ENCODE peak calls at places on chromosomes 3 and 15, in nine cellular contexts. W, E, K, R, Y, T, M, O and U are unnamed samples. For H3K4me1 and H3K27me3, the result is how much of the 10 kb centered on the place peaks cover.

GRCh38 chr3:28308196-28308595 is 40.3 kb upstream of the ZCWPW2 start:
- DNase-seq in W (no peak), E (no peak), K (peak), R (no peak), Y (no peak), T (no peak), M (no peak), O (no peak), U (no peak)

GRCh38 chr15:68979036-68979435 is 35.5 kb upstream of the NOX5 start:
- DNase-seq in W (no peak), E (no peak), K (no peak), R (no peak), Y (no peak), T (no peak), M (no peak), O (no peak), U (no peak)

GRCh38 chr15:66043264-66043663 is 174.0 kb downstream of the RAB11A start:
- DNase-seq in W (no peak), E (no peak), K (no peak), R (no peak), Y (no peak), T (no peak), M (no peak), O (no peak), U (no peak)

GRCh38 chr15:27418729-27419128 is 447.7 kb downstream of the GABRG3 start:
- DNase-seq in W (no peak), E (no peak), K (no peak), R (no peak), Y (no peak), T (no peak), M (no peak), O (no peak), U (no peak)

GRCh38 chr3:59191651-59192050 is 141.8 kb upstream of the CFAP20DC start:
- DNase-seq in W (no peak), E (no peak), K (no peak), R (no peak), Y (no peak), T (no peak), M (no peak), O (peak), U (no peak)

GRCh38 chr3:113247664-113248458 is 36.5 kb downstream of the BOC start:
- DNase-seq in W (peak), E (no peak), K (no peak), R (no peak), Y (no peak), T (no peak), M (no peak), O (no peak), U (no peak)

GRCh38 chr3:110533089-110533488 is 538.5 kb upstream of the NECTIN3 start:
- DNase-seq in W (no peak), E (peak), K (peak), R (no peak), Y (no peak), T (no peak), M (no peak), O (no peak), U (no peak)

GRCh38 chr3:187929115-187929828 is 184.0 kb upstream of the BCL6 start:
- DNase-seq in W (no peak), E (no peak), K (no peak), R (no peak), Y (no peak), T (no peak), M (no peak), O (no peak), U (no peak)

GRCh38 chr15:85878866-85879265 is 84.1 kb upstream of the KLHL25 start:
- DNase-seq in W (no peak), E (no peak), K (no peak), R (no peak), Y (no peak), T (no peak), M (no peak), O (no peak), U (no peak)

GRCh38 chr3:186930143-186930638 is at the start of gene ST6GAL1:
- DNase-seq in W (no peak), E (peak), K (peak), R (peak), Y (peak), T (peak), M (peak), O (peak), U (peak)

GRCh38 chr3:99925584-99925983 is 107.9 kb downstream of the CMSS1 start:
- DNase-seq in W (no peak), E (peak), K (peak), R (no peak), Y (no peak), T (no peak), M (peak), O (peak), U (peak)

GRCh38 chr15:74141591-74141990 is 11.2 kb downstream of the ISLR2 start:
- DNase-seq in W (no peak), E (no peak), K (no peak), R (no peak), Y (no peak), T (no peak), M (no peak), O (no peak), U (peak)

GRCh38 chr3:190892328-190893011 is 30.0 kb upstream of the GMNC start:
- DNase-seq in W (no peak), E (no peak), K (peak), R (no peak), Y (no peak), T (no peak), M (no peak), O (no peak), U (no peak)

GRCh38 chr3:160968731-160969130 is 136.4 kb downstream of the B3GALNT1 start:
- DNase-seq in W (no peak), E (peak), K (no peak), R (no peak), Y (no peak), T (no peak), M (no peak), O (no peak), U (no peak)

GRCh38 chr3:154776549-154777230 is 303.4 kb upstream of the MME start:
- DNase-seq in W (no peak), E (no peak), K (no peak), R (no peak), Y (no peak), T (no peak), M (no peak), O (no peak), U (no peak)

GRCh38 chr3:683770-684169 is 409.1 kb upstream of the CNTN6 start:
- DNase-seq in W (no peak), E (no peak), K (no peak), R (no peak), Y (no peak), T (no peak), M (no peak), O (no peak), U (no peak)

GRCh38 chr3:35782355-35782754 is 143.0 kb downstream of the ARPP21 start:
- DNase-seq in W (no peak), E (no peak), K (no peak), R (no peak), Y (no peak), T (no peak), M (no peak), O (no peak), U (no peak)

GRCh38 chr15:81331600-81331999 is 7.7 kb upstream of the STARD5 start:
- DNase-seq in W (no peak), E (no peak), K (no peak), R (peak), Y (no peak), T (no peak), M (no peak), O (no peak), U (no peak)

GRCh38 chr15:81326466-81327212 is 2.7 kb upstream of the STARD5 start:
- DNase-seq in W (no peak), E (peak), K (no peak), R (no peak), Y (no peak), T (no peak), M (no peak), O (no peak), U (no peak)

GRCh38 chr15:81330351-81331085 is 6.6 kb upstream of the STARD5 start:
- DNase-seq in W (no peak), E (no peak), K (no peak), R (peak), Y (no peak), T (no peak), M (no peak), O (no peak), U (peak)

GRCh38 chr15:81327526-81327925 is 3.6 kb upstream of the STARD5 start:
- DNase-seq in W (no peak), E (peak), K (peak), R (no peak), Y (no peak), T (no peak), M (no peak), O (no peak), U (peak)

GRCh38 chr15:81329446-81329845 is 5.5 kb upstream of the STARD5 start:
- DNase-seq in W (no peak), E (no peak), K (no peak), R (no peak), Y (no peak), T (no peak), M (no peak), O (no peak), U (no peak)
- H3K4me1 ChIP-seq in W (under half), E (under half), K (under half), R (under half), Y (under half), T (under half), M (under half), O (under half), U (under half)

GRCh38 chr3:42876401-42876800 is 722 bp upstream of the CYP8B1 start:
- DNase-seq in W (peak), E (no peak), K (no peak), R (no peak), Y (no peak), T (no peak), M (no peak), O (no peak), U (no peak)
- H3K27ac ChIP-seq in W (no peak), E (no peak), K (no peak), R (no peak), Y (no peak), T (no peak), M (no peak), O (no peak), U (no peak)

DNA sequence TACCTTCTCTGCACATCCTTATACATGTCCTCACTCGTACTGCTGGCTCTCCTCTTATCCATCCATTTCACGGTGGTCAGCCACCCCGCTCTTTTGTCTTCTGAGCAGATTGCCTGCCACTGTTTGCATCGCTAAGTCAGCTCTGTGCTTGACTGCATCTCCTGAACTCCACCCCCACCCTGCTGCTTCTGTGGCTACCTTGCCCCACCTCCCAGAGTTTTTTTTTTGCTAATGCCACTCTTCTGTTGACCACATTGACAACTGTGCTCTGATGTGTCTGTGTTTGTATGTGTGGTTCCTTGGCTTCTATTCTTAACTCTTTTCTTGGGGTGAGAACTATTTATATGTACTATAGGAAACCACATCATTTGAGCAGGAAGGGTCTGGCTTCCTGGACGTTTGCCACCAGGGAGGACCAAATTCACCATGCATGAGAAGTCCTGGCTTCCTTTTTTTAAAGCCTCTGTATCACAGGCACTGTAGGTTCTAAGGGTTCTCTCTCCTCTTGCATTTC is 12.8 kb upstream of the MTMR10 start:
- DNase-seq in W (no peak), E (no peak), K (no peak), R (no peak), Y (no peak), T (peak), M (no peak), O (no peak), U (no peak)
- H3K27me3 ChIP-seq in W (under half), E (under half), K (under half), R (under half), Y (under half), T (under half), M (under half), O (under half), U (under half)

GRCh38 chr3:152193673-152194267 is 75.0 kb upstream of the MBNL1 start:
- DNase-seq in W (no peak), E (no peak), K (no peak), R (peak), Y (no peak), T (peak), M (peak), O (no peak), U (no peak)

GRCh38 chr3:152192936-152193672 is 75.6 kb upstream of the MBNL1 start:
- DNase-seq in W (no peak), E (no peak), K (no peak), R (peak), Y (no peak), T (no peak), M (no peak), O (no peak), U (no peak)

GRCh38 chr3:152197451-152197850 is 71.3 kb upstream of the MBNL1 start:
- DNase-seq in W (no peak), E (peak), K (no peak), R (no peak), Y (no peak), T (no peak), M (no peak), O (no peak), U (no peak)

GRCh38 chr3:152196782-152197181 is 71.9 kb upstream of the MBNL1 start:
- DNase-seq in W (no peak), E (no peak), K (no peak), R (no peak), Y (no peak), T (no peak), M (no peak), O (no peak), U (no peak)

GRCh38 chr3:152195206-152195605 is 73.5 kb upstream of the MBNL1 start:
- DNase-seq in W (no peak), E (no peak), K (no peak), R (no peak), Y (no peak), T (no peak), M (no peak), O (no peak), U (no peak)
- H3K4me1 ChIP-seq in W (under half), E (under half), K (under half), R (under half), Y (under half), T (under half), M (under half), O (under half), U (under half)

GRCh38 chr3:32399030-32399620 is 7.5 kb downstream of the CMTM7 start:
- DNase-seq in W (no peak), E (peak), K (peak), R (peak), Y (no peak), T (no peak), M (no peak), O (no peak), U (peak)
- H3K27ac ChIP-seq in W (no peak), E (no peak), K (no peak), R (no peak), Y (no peak), T (no peak), M (no peak), O (no peak), U (no peak)

GRCh38 chr3:16265455-16265786 is 409 bp downstream of the OXNAD1 start:
- DNase-seq in W (no peak), E (no peak), K (no peak), R (no peak), Y (no peak), T (no peak), M (no peak), O (no peak), U (no peak)

GRCh38 chr3:16264708-16265454 is at the start of the genes DPH3 and OXNAD1:
- DNase-seq in W (peak), E (peak), K (peak), R (peak), Y (peak), T (peak), M (peak), O (peak), U (peak)

GRCh38 chr3:16264174-16264707 is 502 bp downstream of the DPH3 start:
- DNase-seq in W (no peak), E (no peak), K (no peak), R (no peak), Y (no peak), T (no peak), M (no peak), O (no peak), U (no peak)

GRCh38 chr3:16270855-16271254 is 5.8 kb downstream of the OXNAD1 start:
- DNase-seq in W (no peak), E (no peak), K (no peak), R (no peak), Y (no peak), T (no peak), M (no peak), O (no peak), U (no peak)

GRCh38 chr3:16266714-16267113 is 1.7 kb downstream of the OXNAD1 start:
- DNase-seq in W (no peak), E (no peak), K (no peak), R (peak), Y (no peak), T (no peak), M (no peak), O (peak), U (no peak)
- H3K27me3 ChIP-seq in W (under half), E (under half), K (under half), R (under half), Y (under half), T (under half), M (under half), O (under half), U (under half)

GRCh38 chr3:11653298-11654055 is 9.8 kb upstream of the VGLL4 start:
- DNase-seq in W (no peak), E (no peak), K (no peak), R (peak), Y (no peak), T (no peak), M (no peak), O (no peak), U (no peak)
- H3K4me1 ChIP-seq in W (under half), E (under half), K (under half), R (under half), Y (under half), T (under half), M (under half), O (under half), U (under half)

GRCh38 chr3:178392553-178392952 is 143.7 kb upstream of the KCNMB2 start:
- DNase-seq in W (no peak), E (peak), K (peak), R (no peak), Y (no peak), T (no peak), M (no peak), O (peak), U (peak)

GRCh38 chr3:178396318-178396717 is 139.9 kb upstream of the KCNMB2 start:
- DNase-seq in W (no peak), E (no peak), K (no peak), R (no peak), Y (no peak), T (no peak), M (no peak), O (no peak), U (no peak)

GRCh38 chr3:178389258-178389657 is 147.0 kb upstream of the KCNMB2 start:
- DNase-seq in W (no peak), E (no peak), K (no peak), R (no peak), Y (no peak), T (no peak), M (no peak), O (no peak), U (no peak)

GRCh38 chr3:178397836-178398235 is 138.4 kb upstream of the KCNMB2 start:
- DNase-seq in W (no peak), E (no peak), K (peak), R (no peak), Y (no peak), T (no peak), M (no peak), O (no peak), U (no peak)

GRCh38 chr3:178393833-178394232 is 142.4 kb upstream of the KCNMB2 start:
- DNase-seq in W (no peak), E (peak), K (peak), R (no peak), Y (no peak), T (no peak), M (no peak), O (peak), U (no peak)
- H3K27ac ChIP-seq in W (no peak), E (no peak), K (peak), R (no peak), Y (no peak), T (no peak), M (peak), O (no peak), U (no peak)

GRCh38 chr15:70558406-70559222 is 204.7 kb downstream of the UACA start:
- DNase-seq in W (no peak), E (no peak), K (no peak), R (no peak), Y (no peak), T (no peak), M (no peak), O (no peak), U (no peak)
- H3K27me3 ChIP-seq in W (under half), E (half or more), K (under half), R (under half), Y (under half), T (under half), M (under half), O (half or more), U (under half)